ENCODE peak calls at places on chromosome 10, in eight cellular contexts. Q is nephron progenitor cell; S is omental fat pad; R is IMR-90; A is NCI-H774; I is anterior cingulate cortex; P is activated CD4-positive, CD25-positive, alpha-beta regulatory T cell treated with anti-CD3 and anti-CD28 coated beads, Interleukin-2, amount 50 U/mL, for 16 hours; W is AG04450. Z is an unnamed sample.

GRCh38 chr10:101397140-101397539 is 43.2 kb downstream of the BTRC start:
- DNase-seq in A (no peak), W (peak), R (peak), S (no peak), I (no peak), P (peak), Q (no peak), Z (peak)

GRCh38 chr10:34157501-34157900 is 657.6 kb downstream of the PARD3 start:
- DNase-seq in R (peak), S (no peak), A (no peak), Q (no peak), I (no peak), P (no peak), W (no peak), Z (no peak)

GRCh38 chr10:13717936-13718772 is 131.4 kb downstream of the PRPF18 start:
- DNase-seq in P (no peak), A (peak), Q (no peak), R (peak), W (peak), S (no peak), I (peak), Z (no peak)

GRCh38 chr10:101230185-101230917 is 1.1 kb upstream of the LBX1 start:
- DNase-seq in R (no peak), P (no peak), W (no peak), S (no peak), Q (peak), I (no peak), A (no peak), Z (no peak)

GRCh38 chr10:12448729-12449391 is 99.5 kb downstream of the CAMK1D start:
- DNase-seq in I (no peak), S (no peak), R (peak), P (peak), W (peak), A (no peak), Q (no peak), Z (no peak)

GRCh38 chr10:52703451-52703850 is 69.1 kb downstream of the MBL2 start:
- DNase-seq in P (no peak), I (no peak), S (no peak), W (no peak), A (no peak), R (no peak), Q (no peak), Z (no peak)

GRCh38 chr10:89374716-89375115 is 3.1 kb upstream of the IFIT1B start:
- DNase-seq in A (no peak), P (no peak), R (no peak), S (no peak), Q (no peak), W (no peak), I (no peak), Z (no peak)

GRCh38 chr10:47092822-47093221 is 181.6 kb downstream of the PTPN20 start:
- DNase-seq in P (no peak), R (no peak), S (no peak), A (no peak), Q (no peak), W (no peak), I (peak), Z (peak)

GRCh38 chr10:6074489-6075301 is 12.5 kb upstream of the IL2RA start:
- DNase-seq in A (no peak), S (no peak), W (peak), Q (no peak), R (peak), I (no peak), P (no peak), Z (no peak)

GRCh38 chr10:113459672-113460280 is 93.1 kb upstream of the HABP2 start:
- DNase-seq in P (no peak), W (no peak), A (no peak), S (no peak), I (no peak), Q (no peak), R (no peak), Z (no peak)

GRCh38 chr10:17235136-17235535 is 7.1 kb downstream of the VIM start:
- DNase-seq in Q (no peak), R (no peak), P (no peak), S (no peak), A (no peak), I (no peak), W (no peak), Z (no peak)

GRCh38 chr10:71597821-71598498 is 121.6 kb downstream of the C10orf105 start:
- DNase-seq in I (peak), W (no peak), A (no peak), Q (no peak), R (no peak), S (peak), P (no peak), Z (peak)

GRCh38 chr10:64376169-64376568 is 855.0 kb downstream of the REEP3 start:
- DNase-seq in Q (no peak), A (no peak), P (no peak), W (no peak), I (no peak), R (no peak), S (no peak), Z (no peak)